ENCODE peak calls at places on chromosome 1, in five cellular contexts. L is activated CD4-positive, alpha-beta T cell treated with anti-CD3 and anti-CD28 coated beads for 36 hours; U is A549; X is body of pancreas; H is mucosa of descending colon. P is an unnamed sample.

GRCh38 chr1:224434447-224435317 is at the start of gene WDR26:
- ATAC-seq in L (peak), U (peak), X (peak), H (peak), P (peak)

GRCh38 chr1:1033009-1033587 is 13.2 kb downstream of the AGRN start:
- ATAC-seq in L (peak), U (no peak), X (peak), H (peak), P (peak)

GRCh38 chr1:198597690-198598430 is 41.0 kb upstream of the PTPRC start:
- ATAC-seq in L (no peak), U (no peak), X (no peak), H (peak), P (no peak)

GRCh38 chr1:212981571-212982328 is 31.4 kb downstream of the VASH2 start:
- ATAC-seq in L (no peak), U (no peak), X (no peak), H (peak), P (peak)

GRCh38 chr1:28776341-28776740 is 35.6 kb upstream of the OPRD1 start:
- ATAC-seq in L (no peak), U (no peak), X (no peak), H (no peak), P (no peak)

GRCh38 chr1:24362982-24363614 is 43.9 kb downstream of the GRHL3 start:
- ATAC-seq in L (no peak), U (peak), X (peak), H (peak), P (peak)

GRCh38 chr1:2180297-2181245 is 14.0 kb downstream of the FAAP20 start:
- ATAC-seq in L (no peak), U (no peak), X (no peak), H (no peak), P (no peak)

GRCh38 chr1:97245682-97246081 is 524.1 kb downstream of the PTBP2 start:
- ATAC-seq in L (no peak), U (no peak), X (no peak), H (peak), P (no peak)

GRCh38 chr1:25003457-25004190 is 73.5 kb upstream of the RUNX3 start:
- ATAC-seq in L (peak), U (no peak), X (no peak), H (no peak), P (no peak)

GRCh38 chr1:10662824-10663667 is 133.4 kb downstream of the CASZ1 start:
- ATAC-seq in L (no peak), U (no peak), X (no peak), H (no peak), P (no peak)